ENCODE peak calls at places on chromosomes 2 and 18, in four cellular contexts. X, P, J and I are unnamed samples.

GRCh38 chr2:73386894-73387636 is 1.4 kb downstream of the ALMS1 start:
- DNase-seq in X (no peak), J (peak; percentile 12), P (no peak), I (no peak)

GRCh38 chr2:211367711-211368110 is 811.3 kb downstream of the CPS1 start:
- DNase-seq in P (no peak), X (no peak), J (no peak), I (no peak)

GRCh38 chr18:45677408-45677807 is 46.6 kb upstream of the SLC14A1 start:
- DNase-seq in X (no peak), J (no peak), P (no peak), I (no peak)

GRCh38 chr2:110802213-110802932 is 70.0 kb downstream of the ACOXL start:
- DNase-seq in X (no peak), P (no peak), J (no peak), I (no peak)

GRCh38 chr2:55158111-55158814 is 73.8 kb downstream of the CLHC1 start:
- DNase-seq in J (peak; percentile 50), X (no peak), P (no peak), I (no peak)

GRCh38 chr2:23220687-23221086 is 164.3 kb upstream of the KLHL29 start:
- DNase-seq in X (no peak), J (no peak), P (no peak), I (no peak)

GRCh38 chr2:221104391-221104811 is 467.7 kb downstream of the EPHA4 start:
- DNase-seq in P (no peak), J (no peak), X (peak; percentile 64), I (no peak)

GRCh38 chr18:58584219-58585127 is 44.4 kb downstream of the ALPK2 start:
- DNase-seq in X (peak; percentile 48), J (no peak), P (no peak), I (no peak)

GRCh38 chr2:201218780-201219179 is 35.8 kb downstream of the CASP10 start:
- DNase-seq in X (peak; percentile 41), J (no peak), P (no peak), I (no peak)

GRCh38 chr2:241272298-241272721 is 43.2 kb downstream of the HDLBP start:
- DNase-seq in P (no peak), X (no peak), J (peak; percentile 13), I (peak; percentile 31)

GRCh38 chr2:37993135-37993534 is 68.0 kb downstream of the RMDN2 start:
- DNase-seq in P (no peak), X (peak; percentile 25), J (no peak), I (no peak)

GRCh38 chr2:7225848-7226247 is 308.6 kb downstream of the RNF144A start:
- DNase-seq in J (no peak), P (no peak), X (no peak), I (no peak)

GRCh38 chr2:175111200-175111657 is 56.8 kb downstream of the ATF2 start:
- DNase-seq in X (peak; percentile 49), P (peak; percentile 61), J (peak; percentile 63), I (peak; percentile 36)

GRCh38 chr2:158099716-158100115 is 2.0 kb upstream of the UPP2 start:
- DNase-seq in J (no peak), P (peak; percentile 47), X (peak; percentile 4), I (no peak)

GRCh38 chr2:235950473-235950809 is 217.7 kb downstream of the GBX2 start:
- DNase-seq in P (no peak), X (no peak), J (no peak), I (no peak)

GRCh38 chr2:75100691-75101236 is 98.6 kb downstream of the TACR1 start:
- DNase-seq in J (no peak), X (no peak), P (no peak), I (no peak)

GRCh38 chr2:75464348-75464946 is 96.3 kb downstream of the EVA1A start:
- DNase-seq in X (peak; percentile 52), J (peak; percentile 1), P (peak; percentile 39), I (peak; percentile 18)

GRCh38 chr2:150767924-150768801 is 280.7 kb upstream of the RND3 start:
- DNase-seq in X (no peak), P (no peak), J (no peak), I (no peak)

GRCh38 chr18:37847544-37847943 is 281.9 kb upstream of the CELF4 start:
- DNase-seq in J (no peak), P (no peak), X (no peak), I (no peak)

GRCh38 chr2:65130440-65131175 is 702 bp upstream of the RAB1A start:
- DNase-seq in J (no peak), P (no peak), X (no peak), I (no peak)

DNA sequence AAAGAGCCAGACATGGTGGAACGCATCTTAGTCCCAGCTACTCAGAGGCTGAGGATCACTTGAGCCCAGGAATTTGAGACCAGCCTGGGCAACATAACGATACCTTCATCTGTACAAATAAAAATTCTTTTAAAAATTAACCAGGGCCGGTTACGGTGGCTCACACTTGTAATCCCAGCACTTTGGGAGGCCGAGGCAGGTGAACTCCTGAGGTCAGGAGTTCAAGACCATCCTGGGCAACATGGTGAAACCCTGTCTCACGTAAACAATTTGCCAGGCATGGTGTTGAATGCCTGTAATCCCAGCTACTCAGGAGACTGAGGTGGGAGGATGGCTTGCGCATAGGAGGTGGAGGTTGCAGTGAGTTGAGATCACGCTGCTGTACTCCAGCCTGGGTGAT is 25.8 kb upstream of the KCNG3 start:
- DNase-seq in J (no peak), P (peak; percentile 23), X (no peak), I (no peak)
- TF ChIP-seq BHLHE40 in J (no peak), P (no peak), X (no peak), I (no peak)

DNA sequence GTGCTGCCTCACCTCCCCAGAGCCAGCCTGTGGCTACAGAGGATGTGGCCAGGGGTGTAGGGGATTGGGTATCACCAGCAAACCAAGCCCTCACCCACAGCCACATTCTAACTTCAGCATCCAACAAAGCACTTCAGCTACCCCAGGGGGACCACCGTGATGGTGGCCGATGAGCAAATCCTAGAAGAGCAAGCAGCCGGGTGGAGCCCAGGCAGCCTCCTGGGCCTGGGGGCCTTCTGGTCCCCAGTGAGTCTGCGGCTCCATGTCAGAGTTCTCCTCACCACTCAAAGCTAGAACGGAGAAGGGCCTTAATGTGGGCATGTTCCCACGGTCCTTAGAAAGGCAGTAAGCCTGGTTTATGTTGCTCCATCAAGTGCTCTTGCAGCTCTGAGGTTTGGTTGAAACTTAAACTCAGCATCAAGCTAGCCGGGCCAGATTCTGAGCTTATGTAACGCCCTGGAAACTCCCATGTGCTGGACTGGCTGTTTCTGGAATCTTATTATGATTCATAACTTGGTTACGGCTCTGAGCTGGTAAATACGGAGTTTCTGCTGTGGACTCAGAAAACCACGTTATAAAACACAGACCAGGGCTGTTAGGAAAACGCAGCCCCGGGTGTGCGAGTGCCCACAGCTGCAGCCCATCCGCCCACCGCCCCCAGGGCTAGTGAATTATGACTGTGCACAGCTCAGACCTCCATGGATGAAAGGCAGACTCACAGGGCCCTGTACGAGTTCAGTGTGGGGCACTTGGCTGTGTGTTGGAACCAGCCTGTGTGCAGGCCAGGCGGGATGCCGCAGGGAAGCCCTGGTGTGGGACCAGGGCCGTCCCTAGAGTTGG is 99.8 kb downstream of the SEPTIN10 start:
- DNase-seq in P (no peak), X (peak; percentile 95), J (no peak), I (no peak)
- TF ChIP-seq BHLHE40 in P (no peak), X (peak; percentile 21), J (no peak), I (no peak)

GRCh38 chr18:13233746-13234527 is 15.4 kb downstream of the LDLRAD4 start:
- DNase-seq in X (no peak), P (no peak), J (no peak), I (no peak)

GRCh38 chr18:13234528-13234795 is 15.9 kb downstream of the LDLRAD4 start:
- DNase-seq in X (no peak), P (no peak), J (no peak), I (no peak)

GRCh38 chr18:13236411-13236810 is 17.9 kb downstream of the LDLRAD4 start:
- DNase-seq in J (no peak), X (no peak), P (no peak), I (no peak)

GRCh38 chr18:13235981-13236380 is 17.4 kb downstream of the LDLRAD4 start:
- DNase-seq in J (no peak), X (no peak), P (no peak), I (no peak)

DNA sequence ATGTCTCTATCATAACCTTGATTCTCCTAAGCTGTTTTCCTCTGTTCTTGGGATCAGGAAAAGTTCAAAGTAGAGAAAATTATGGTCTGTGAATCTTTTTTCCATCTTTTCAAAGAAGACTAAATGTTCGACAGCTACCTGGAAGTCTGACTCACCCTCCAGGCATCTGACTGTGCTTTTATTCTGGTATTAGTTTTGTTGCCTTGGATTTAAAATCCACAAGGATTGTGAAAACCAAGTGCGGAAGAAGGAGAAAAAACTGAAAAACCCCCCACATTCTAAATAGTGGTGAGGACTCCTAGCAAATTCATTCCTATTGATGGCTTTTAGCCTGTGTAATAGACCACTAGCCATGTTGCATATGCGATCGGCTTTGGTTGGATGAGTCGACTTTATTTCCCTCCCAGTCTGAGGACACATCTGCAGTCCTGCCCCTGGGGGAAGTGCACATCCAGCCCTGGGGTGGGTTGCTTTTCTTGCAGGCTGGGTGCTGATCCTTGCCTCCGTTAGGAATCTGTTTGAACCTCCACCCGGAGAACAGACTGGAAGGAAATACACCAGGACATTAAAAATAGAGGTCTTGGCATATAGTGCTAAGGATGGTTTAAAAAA is 16.9 kb downstream of the LDLRAD4 start:
- DNase-seq in J (no peak), P (no peak), X (no peak), I (no peak)
- TF ChIP-seq BHLHE40 in J (no peak), P (no peak), X (no peak), I (no peak)

GRCh38 chr2:44352510-44352909 is 8.8 kb downstream of the PREPL start:
- DNase-seq in X (no peak), P (no peak), J (no peak), I (no peak)
- TF ChIP-seq BHLHE40 in X (no peak), P (no peak), J (no peak), I (no peak)

GRCh38 chr2:135271006-135271405 is 218.9 kb downstream of the RAB3GAP1 start:
- DNase-seq in J (peak; percentile 4), X (no peak), P (no peak), I (no peak)
- TF ChIP-seq BHLHE40 in J (no peak), X (no peak), P (no peak), I (no peak)

DNA sequence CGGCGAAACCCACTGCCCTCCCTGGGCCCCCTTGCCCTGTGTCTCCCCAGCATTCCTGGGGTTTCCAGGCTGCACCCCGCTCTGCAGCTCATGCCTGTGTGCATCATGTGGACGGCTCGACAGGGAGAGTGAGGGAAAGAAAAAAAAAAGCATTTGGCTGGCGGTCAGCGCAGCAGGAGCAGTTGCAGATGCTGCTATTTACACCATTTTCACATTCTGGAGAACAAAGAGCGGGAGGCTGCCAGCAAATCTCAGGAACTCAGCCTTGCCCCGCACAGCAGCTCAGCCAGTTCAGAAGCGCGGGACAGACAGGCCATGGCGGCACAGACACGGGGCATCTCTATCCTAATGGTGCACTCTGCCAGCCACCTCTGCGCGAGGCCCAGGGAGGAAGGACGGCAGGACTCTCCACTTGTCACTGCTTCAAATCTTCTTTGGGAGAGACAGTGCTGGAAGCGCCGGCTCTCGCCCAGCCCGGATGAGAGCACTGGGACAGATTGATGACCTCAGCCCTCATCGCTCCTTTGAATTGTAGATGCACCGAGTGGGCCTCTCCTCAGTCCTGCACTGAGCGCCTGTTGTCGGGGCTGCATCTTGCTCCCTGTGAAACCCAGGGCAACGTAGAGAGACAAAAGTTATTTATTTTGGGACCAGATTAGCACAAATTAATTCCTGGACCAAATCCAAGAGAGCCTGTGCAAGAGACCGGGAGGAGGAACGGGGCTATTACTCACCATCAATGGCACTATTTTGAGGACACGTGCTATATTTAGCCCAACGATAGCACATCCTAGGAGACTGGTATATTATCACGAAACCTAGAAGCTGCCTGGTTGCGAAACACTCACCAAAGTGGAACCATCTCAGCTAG is 211.3 kb upstream of the SMIM21 start:
- DNase-seq in P (no peak), X (peak; percentile 60), J (no peak), I (no peak)
- TF ChIP-seq BHLHE40 in P (no peak), X (peak; percentile 52), J (no peak), I (no peak)